ENCODE peak calls at places on chromosomes 2 and 18, in nine cellular contexts. O, P, L, Y, H, A, B, G and M are unnamed samples. For H3K4me1, the result is how much of the 10 kb centered on the place peaks cover.

GRCh38 chr2:108988796-108989713 is at the start of gene EDAR:
- DNase-seq in O (peak), P (no peak), L (peak), Y (peak), H (no peak), A (peak), B (no peak), G (peak), M (peak)

GRCh38 chr2:65128297-65129190 is 1.4 kb downstream of the RAB1A start:
- DNase-seq in O (no peak), P (no peak), L (no peak), Y (no peak), H (peak), A (peak), B (no peak), G (no peak), M (no peak)

GRCh38 chr2:54984476-54984875 is 65.8 kb downstream of the RTN4 start:
- DNase-seq in O (no peak), P (no peak), L (no peak), Y (no peak), H (no peak), A (no peak), B (no peak), G (no peak), M (no peak)

GRCh38 chr2:200814276-200814815 is 2.6 kb downstream of the BZW1 start:
- DNase-seq in O (no peak), P (no peak), L (no peak), Y (no peak), H (no peak), A (no peak), B (no peak), G (no peak), M (no peak)

GRCh38 chr2:36329746-36330145 is 25.8 kb upstream of the CRIM1 start:
- DNase-seq in O (no peak), P (no peak), L (no peak), Y (no peak), H (no peak), A (peak), B (no peak), G (no peak), M (no peak)

GRCh38 chr2:131076707-131077106 is 16.6 kb downstream of the FAM168B start:
- DNase-seq in O (no peak), P (no peak), L (no peak), Y (no peak), H (no peak), A (peak), B (no peak), G (no peak), M (no peak)

GRCh38 chr2:101617188-101617587 is 80.3 kb upstream of the MAP4K4 start:
- DNase-seq in O (no peak), P (no peak), L (no peak), Y (no peak), H (no peak), A (no peak), B (no peak), G (no peak), M (no peak)

GRCh38 chr2:69931832-69932595 is 17.1 kb downstream of the MXD1 start:
- DNase-seq in O (no peak), P (no peak), L (no peak), Y (no peak), H (no peak), A (no peak), B (no peak), G (no peak), M (no peak)

GRCh38 chr18:44848931-44849330 is 168.2 kb downstream of the SETBP1 start:
- DNase-seq in O (no peak), P (no peak), L (no peak), Y (no peak), H (peak), A (no peak), B (no peak), G (no peak), M (peak)

GRCh38 chr18:35616664-35617423 is 35.3 kb downstream of the GALNT1 start:
- DNase-seq in O (no peak), P (peak), L (no peak), Y (no peak), H (no peak), A (peak), B (no peak), G (peak), M (no peak)

GRCh38 chr18:50410894-50411293 is 36.0 kb downstream of the SKA1 start:
- DNase-seq in O (no peak), P (no peak), L (no peak), Y (no peak), H (no peak), A (no peak), B (no peak), G (no peak), M (no peak)

GRCh38 chr2:54206596-54206995 is 49.4 kb downstream of the TSPYL6 start:
- DNase-seq in O (peak), P (no peak), L (no peak), Y (no peak), H (no peak), A (peak), B (no peak), G (no peak), M (no peak)

GRCh38 chr2:142954488-142954887 is 77.0 kb downstream of the KYNU start:
- DNase-seq in O (no peak), P (no peak), L (no peak), Y (no peak), H (no peak), A (peak), B (no peak), G (no peak), M (no peak)

GRCh38 chr2:43087413-43087812 is 139.0 kb downstream of the ZFP36L2 start:
- DNase-seq in O (no peak), P (no peak), L (no peak), Y (no peak), H (no peak), A (no peak), B (no peak), G (no peak), M (no peak)

GRCh38 chr2:227127236-227127635 is 36.8 kb downstream of the COL4A4 start:
- DNase-seq in O (no peak), P (no peak), L (no peak), Y (no peak), H (no peak), A (no peak), B (no peak), G (no peak), M (no peak)

GRCh38 chr18:48317781-48318381 is 91.3 kb downstream of the ZBTB7C start:
- DNase-seq in O (no peak), P (no peak), L (no peak), Y (no peak), H (no peak), A (no peak), B (no peak), G (peak), M (no peak)

GRCh38 chr2:96507957-96508520 is 2.9 kb upstream of the NEURL3 start:
- DNase-seq in O (peak), P (peak), L (peak), Y (peak), H (peak), A (peak), B (peak), G (peak), M (peak)

GRCh38 chr2:223314831-223315230 is 262.8 kb downstream of the KCNE4 start:
- DNase-seq in O (no peak), P (no peak), L (no peak), Y (no peak), H (no peak), A (no peak), B (no peak), G (no peak), M (no peak)

GRCh38 chr2:232687382-232688160 is 9.6 kb upstream of the GIGYF2 start:
- DNase-seq in O (no peak), P (no peak), L (no peak), Y (peak), H (no peak), A (no peak), B (no peak), G (no peak), M (no peak)

GRCh38 chr2:127570282-127571250 is 35.1 kb downstream of the MYO7B start:
- DNase-seq in O (no peak), P (no peak), L (peak), Y (peak), H (no peak), A (no peak), B (no peak), G (no peak), M (no peak)

GRCh38 chr2:25381502-25381901 is 39.8 kb upstream of the DNMT3A start:
- DNase-seq in O (no peak), P (no peak), L (no peak), Y (peak), H (no peak), A (no peak), B (peak), G (peak), M (no peak)

GRCh38 chr2:179340678-179341077 is 76.0 kb upstream of the SESTD1 start:
- DNase-seq in O (peak), P (no peak), L (no peak), Y (no peak), H (no peak), A (peak), B (no peak), G (no peak), M (no peak)

GRCh38 chr2:52117299-52117698 is 1085.4 kb upstream of the NRXN1 start:
- DNase-seq in O (no peak), P (no peak), L (no peak), Y (no peak), H (no peak), A (no peak), B (no peak), G (no peak), M (no peak)

GRCh38 chr2:101971836-101972235 is 19.9 kb upstream of the IL1R2 start:
- DNase-seq in O (no peak), P (no peak), L (no peak), Y (no peak), H (no peak), A (no peak), B (no peak), G (no peak), M (no peak)

GRCh38 chr18:39561136-39561535 is 1995.5 kb upstream of the CELF4 start:
- DNase-seq in O (no peak), P (no peak), L (no peak), Y (no peak), H (no peak), A (peak), B (no peak), G (no peak), M (no peak)

GRCh38 chr2:26472821-26473655 is 4.9 kb downstream of the OTOF start:
- DNase-seq in O (no peak), P (no peak), L (no peak), Y (no peak), H (no peak), A (no peak), B (no peak), G (no peak), M (no peak)

GRCh38 chr2:76808776-76809175 is 713.4 kb downstream of the LRRTM4 start:
- DNase-seq in O (no peak), P (no peak), L (no peak), Y (no peak), H (no peak), A (peak), B (no peak), G (no peak), M (no peak)

GRCh38 chr2:47034973-47035609 is 119.5 kb upstream of the MCFD2 start:
- DNase-seq in O (no peak), P (peak), L (peak), Y (peak), H (peak), A (no peak), B (no peak), G (peak), M (no peak)

GRCh38 chr2:231523451-231524266 is 6.6 kb downstream of the NMUR1 start:
- DNase-seq in O (no peak), P (no peak), L (no peak), Y (no peak), H (no peak), A (no peak), B (no peak), G (peak), M (no peak)

GRCh38 chr2:67037655-67038054 is 359.5 kb upstream of the ETAA1 start:
- DNase-seq in O (no peak), P (no peak), L (no peak), Y (no peak), H (no peak), A (no peak), B (no peak), G (no peak), M (no peak)

GRCh38 chr18:3321133-3321812 is 59.3 kb downstream of the MYL12B start:
- DNase-seq in O (no peak), P (no peak), L (no peak), Y (peak), H (no peak), A (peak), B (no peak), G (no peak), M (peak)

GRCh38 chr2:113848758-113849460 is 41.0 kb upstream of the ACTR3 start:
- DNase-seq in O (peak), P (no peak), L (no peak), Y (no peak), H (no peak), A (no peak), B (no peak), G (no peak), M (no peak)

GRCh38 chr2:105403785-105404698 is 5.2 kb upstream of the FHL2 start:
- DNase-seq in O (peak), P (no peak), L (no peak), Y (peak), H (peak), A (peak), B (no peak), G (no peak), M (no peak)

GRCh38 chr18:7921938-7922587 is 354.9 kb downstream of the PTPRM start:
- DNase-seq in O (peak), P (no peak), L (no peak), Y (no peak), H (no peak), A (peak), B (no peak), G (no peak), M (no peak)

GRCh38 chr2:179983250-179983932 is 23.7 kb downstream of the CWC22 start:
- DNase-seq in O (no peak), P (no peak), L (no peak), Y (no peak), H (no peak), A (no peak), B (no peak), G (no peak), M (no peak)

GRCh38 chr2:119662297-119662696 is 16.7 kb upstream of the TMEM177 start:
- DNase-seq in O (no peak), P (no peak), L (no peak), Y (no peak), H (no peak), A (no peak), B (no peak), G (no peak), M (no peak)

GRCh38 chr2:119657486-119658145 is 21.4 kb upstream of the TMEM177 start:
- DNase-seq in O (no peak), P (no peak), L (no peak), Y (no peak), H (no peak), A (peak), B (no peak), G (no peak), M (no peak)

GRCh38 chr2:119659601-119660342 is 19.2 kb upstream of the TMEM177 start:
- DNase-seq in O (peak), P (no peak), L (no peak), Y (no peak), H (no peak), A (peak), B (no peak), G (no peak), M (peak)

GRCh38 chr2:119660343-119660658 is 18.7 kb upstream of the TMEM177 start:
- DNase-seq in O (no peak), P (no peak), L (no peak), Y (no peak), H (no peak), A (no peak), B (no peak), G (no peak), M (no peak)
- TF ChIP-seq CTCF in O (no peak), P (no peak), L (peak), Y (no peak), H (no peak), A (no peak), B (no peak), G (no peak), M (no peak)

GRCh38 chr2:217905906-217906305 is 96.9 kb downstream of the TNS1 start:
- DNase-seq in O (no peak), P (no peak), L (no peak), Y (no peak), H (peak), A (no peak), B (no peak), G (no peak), M (no peak)
- H3K4me1 ChIP-seq in O (under half), P (half or more), L (half or more), Y (half or more), H (under half), A (under half), B (half or more), G (half or more), M (under half)

DNA sequence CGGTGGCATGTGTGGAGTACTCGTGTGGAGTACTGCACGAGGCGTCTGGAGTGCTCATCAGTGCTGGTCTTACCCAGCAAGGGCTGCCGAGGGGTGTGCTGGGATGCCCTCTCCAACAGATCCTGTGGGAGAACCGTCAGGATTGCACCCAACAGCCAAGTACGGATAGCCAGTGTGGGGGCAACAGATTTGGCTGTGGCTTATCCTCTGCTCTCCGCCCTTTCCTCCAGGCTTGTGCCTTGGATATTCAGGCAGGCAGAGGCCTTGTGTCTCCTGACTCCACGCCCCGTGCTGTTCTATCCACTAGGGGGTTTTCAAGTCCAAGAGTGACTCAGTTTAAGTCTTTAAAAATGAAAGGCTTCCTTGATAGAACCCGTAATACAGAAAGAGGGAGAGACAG is 321.0 kb upstream of the HS6ST1 start:
- DNase-seq in O (no peak), P (no peak), L (no peak), Y (peak), H (no peak), A (no peak), B (peak), G (peak), M (no peak)
- TF ChIP-seq CTCF in O (no peak), P (no peak), L (no peak), Y (no peak), H (no peak), A (no peak), B (no peak), G (no peak), M (no peak)

GRCh38 chr2:107132746-107133145 is 246.8 kb upstream of the ST6GAL2 start:
- DNase-seq in O (no peak), P (no peak), L (no peak), Y (no peak), H (no peak), A (no peak), B (no peak), G (no peak), M (no peak)
- H3K4me1 ChIP-seq in O (under half), P (under half), L (under half), Y (under half), H (under half), A (under half), B (under half), G (under half), M (under half)

DNA sequence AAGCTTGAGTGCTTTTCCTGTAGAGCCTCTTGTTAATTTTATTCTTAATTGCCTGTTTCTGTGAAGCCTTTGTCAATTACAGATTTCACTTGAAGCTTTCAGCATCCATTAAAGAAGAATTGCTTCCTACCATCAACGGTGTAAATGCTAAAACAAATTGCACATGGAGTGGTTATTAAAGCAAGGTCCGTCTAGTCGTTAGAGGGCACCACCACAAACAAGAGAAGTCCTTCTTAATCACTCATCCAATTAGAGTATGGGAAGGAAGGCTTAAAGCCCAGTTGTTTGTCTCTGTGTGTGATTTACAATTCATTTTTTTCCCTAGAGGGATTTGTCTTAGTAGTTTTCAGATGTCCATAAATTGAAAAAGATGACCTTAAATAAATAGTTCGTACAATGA is 1.6 kb downstream of the KCNJ3 start:
- DNase-seq in O (no peak), P (no peak), L (no peak), Y (no peak), H (no peak), A (no peak), B (no peak), G (no peak), M (no peak)
- TF ChIP-seq CTCF in O (no peak), P (no peak), L (no peak), Y (no peak), H (no peak), A (no peak), B (no peak), G (no peak), M (no peak)

GRCh38 chr2:15923597-15923996 is 16.8 kb upstream of the MYCN start:
- DNase-seq in O (no peak), P (no peak), L (no peak), Y (no peak), H (no peak), A (no peak), B (no peak), G (no peak), M (no peak)

GRCh38 chr2:15918761-15919356 is 21.5 kb upstream of the MYCN start:
- DNase-seq in O (no peak), P (no peak), L (no peak), Y (peak), H (no peak), A (no peak), B (no peak), G (no peak), M (no peak)

GRCh38 chr2:15916336-15916735 is 24.0 kb upstream of the MYCN start:
- DNase-seq in O (no peak), P (no peak), L (no peak), Y (no peak), H (no peak), A (no peak), B (no peak), G (no peak), M (no peak)

GRCh38 chr2:15920696-15921095 is 19.7 kb upstream of the MYCN start:
- DNase-seq in O (no peak), P (no peak), L (no peak), Y (no peak), H (no peak), A (no peak), B (no peak), G (no peak), M (no peak)

GRCh38 chr2:15919716-15920444 is 20.5 kb upstream of the MYCN start:
- DNase-seq in O (no peak), P (no peak), L (no peak), Y (no peak), H (no peak), A (no peak), B (no peak), G (no peak), M (peak)
- H3K4me1 ChIP-seq in O (under half), P (under half), L (under half), Y (under half), H (under half), A (under half), B (under half), G (under half), M (under half)